ENCODE peak calls at places on chromosome 17, in seven cellular contexts. A is ovary, G is body of pancreas, K is esophagus muscularis mucosa, S is uterus, L is HCT116, Q is IMR-90. I is an unnamed sample.

GRCh38 chr17:49987681-49988441 is 7.2 kb downstream of the DLX3 start:
- DNase-seq in L (no peak), G (no peak), K (no peak), A (no peak), Q (no peak), S (no peak), I (peak; percentile 31)

GRCh38 chr17:54883939-54884338 is 16.7 kb upstream of the TOM1L1 start:
- DNase-seq in Q (no peak), A (no peak), G (no peak), L (no peak), K (no peak), S (no peak), I (no peak)

GRCh38 chr17:73784015-73784603 is 139.9 kb upstream of the SDK2 start:
- DNase-seq in G (no peak), S (no peak), A (no peak), K (no peak), Q (no peak), L (no peak), I (peak; percentile 40)

GRCh38 chr17:15279011-15279477 is 13.9 kb upstream of the PMP22 start:
- DNase-seq in K (no peak), Q (peak; percentile 97), A (no peak), G (no peak), S (no peak), L (no peak), I (no peak)

GRCh38 chr17:8160741-8161221 is 2.0 kb downstream of the VAMP2 start:
- DNase-seq in A (no peak), S (no peak), L (no peak), K (no peak), Q (no peak), G (no peak), I (no peak)

GRCh38 chr17:77566566-77566965 is 391.9 kb upstream of the TNRC6C start:
- DNase-seq in Q (no peak), A (no peak), S (no peak), K (no peak), L (no peak), G (no peak), I (peak; percentile 43)

GRCh38 chr17:37440424-37440823 is 33.7 kb downstream of the TADA2A start:
- DNase-seq in A (no peak), G (no peak), S (no peak), Q (no peak), L (no peak), K (no peak), I (no peak)

GRCh38 chr17:61579382-61579781 is 11.6 kb downstream of the NACA2 start:
- DNase-seq in Q (no peak), K (no peak), S (no peak), L (no peak), A (no peak), G (no peak), I (no peak)

GRCh38 chr17:41702712-41703111 is 9.4 kb upstream of the GAST start:
- DNase-seq in G (no peak), Q (no peak), K (no peak), S (no peak), L (no peak), A (no peak), I (no peak)

GRCh38 chr17:8162232-8162996 is at the start of gene VAMP2:
- DNase-seq in K (no peak), Q (peak; percentile 50), G (peak; percentile 85), A (peak; percentile 91), L (no peak), S (peak; percentile 86), I (peak; percentile 82)

GRCh38 chr17:72503556-72503955 is 382.7 kb downstream of the SOX9 start:
- DNase-seq in G (no peak), Q (no peak), K (no peak), A (no peak), S (no peak), L (no peak), I (no peak)
- TF ChIP-seq CTCF in G (no peak), Q (no peak), K (no peak), A (no peak), S (no peak), L (no peak), I (no peak)

GRCh38 chr17:42791948-42792347 is 6.6 kb downstream of the COA3 start:
- DNase-seq in A (no peak), S (no peak), K (no peak), L (no peak), Q (no peak), G (no peak), I (no peak)
- TF ChIP-seq POLR2A in A (no peak), S (no peak), K (no peak), L (no peak), Q (no peak), G (no peak), I (no peak)

DNA sequence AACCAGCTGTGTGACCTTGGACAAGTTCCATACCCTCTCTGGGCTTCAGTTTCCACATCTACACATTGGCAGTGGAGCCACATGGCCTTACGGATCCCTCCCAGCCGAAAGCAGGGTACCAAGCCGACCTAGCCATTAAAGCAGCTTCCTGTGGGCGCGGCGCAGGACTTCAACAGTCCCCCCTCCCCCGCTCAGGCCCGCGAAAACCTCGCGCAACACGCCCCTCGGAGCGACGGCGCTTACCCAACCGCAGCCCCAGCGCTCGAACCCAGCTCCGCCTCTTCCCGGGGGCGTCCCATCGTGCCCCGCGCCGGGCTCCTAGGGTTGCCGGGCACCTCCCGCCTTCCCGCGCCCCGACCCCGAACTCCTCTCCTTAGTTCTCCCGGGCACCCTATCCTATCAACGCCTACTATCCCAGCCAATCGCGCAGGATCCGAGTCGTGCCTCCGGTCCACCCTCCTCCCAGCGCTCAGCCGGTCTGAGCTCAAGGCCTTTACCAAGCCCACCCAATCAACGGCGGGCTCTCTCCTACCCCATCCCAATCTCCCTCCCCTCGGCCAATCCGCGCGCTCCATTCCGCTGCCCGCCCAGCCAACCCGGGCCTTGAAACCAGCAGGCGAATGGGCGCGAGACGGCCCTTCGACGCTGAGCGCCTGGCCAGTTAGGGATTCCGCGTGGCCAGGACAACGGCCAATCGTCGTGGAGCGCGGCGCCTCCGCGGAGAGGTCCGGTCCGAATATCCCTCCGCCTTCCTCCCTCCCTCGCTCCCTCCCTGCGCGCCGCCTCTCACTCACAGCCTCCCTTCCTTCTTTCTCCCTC is at the start of gene KPNB1:
- DNase-seq in L (peak; percentile 100), Q (peak; percentile 100), K (peak; percentile 100), A (peak; percentile 99), G (peak; percentile 99), S (peak; percentile 99), I (peak; percentile 100)
- H3K27ac ChIP-seq in L (peak within 1 kb of the TSS; percentile 92), Q (peak within 1 kb of the TSS; percentile 99), K (peak within 1 kb of the TSS; percentile 97), A (peak within 1 kb of the TSS; percentile 85), G (peak within 1 kb of the TSS; percentile 91), S (peak within 1 kb of the TSS; percentile 90), I (peak within 1 kb of the TSS; percentile 87)

GRCh38 chr17:27892866-27893769 is at the start of gene LYRM9:
- DNase-seq in K (peak; percentile 93), Q (peak; percentile 81), S (peak; percentile 93), G (peak; percentile 95), L (peak; percentile 66), A (peak; percentile 95), I (peak; percentile 89)
- TF ChIP-seq CTCF in K (peak; percentile 87), Q (peak; percentile 91), S (peak; percentile 96), G (peak; percentile 96), L (peak; percentile 22), A (peak; percentile 96), I (peak; percentile 92)

GRCh38 chr17:75776399-75777242 is 8.0 kb upstream of the UNK start:
- DNase-seq in L (no peak), K (no peak), Q (no peak), A (peak; percentile 57), G (peak; percentile 47), S (peak; percentile 23), I (no peak)
- TF ChIP-seq POLR2A in L (peak; percentile 45), K (no peak), Q (peak; percentile 40), A (no peak), G (no peak), S (no peak), I (no peak)